ENCODE peak calls at places on chromosome 1, in five cellular contexts. I, B, P, C and L are unnamed samples.

GRCh38 chr1:156100205-156100995 is 14.1 kb upstream of the LMNA start:
- DNase-seq in C (no peak), I (no peak), P (no peak), B (no peak), L (peak)

GRCh38 chr1:160711528-160712311 is at the start of gene CD48:
- DNase-seq in B (no peak), I (no peak), C (no peak), P (no peak), L (no peak)

GRCh38 chr1:36805979-36806640 is 228.2 kb downstream of the GRIK3 start:
- DNase-seq in C (no peak), I (no peak), B (no peak), P (no peak), L (no peak)

GRCh38 chr1:223776075-223776814 is 63.9 kb downstream of the CAPN2 start:
- DNase-seq in P (peak), B (no peak), I (peak), C (peak), L (peak)

GRCh38 chr1:62725255-62725654 is 37.1 kb upstream of the DOCK7 start:
- DNase-seq in P (no peak), I (peak), C (peak), B (no peak), L (peak)

GRCh38 chr1:195899762-195900352 is 708.4 kb downstream of the KCNT2 start:
- DNase-seq in I (peak), C (peak), P (peak), B (no peak), L (peak)

GRCh38 chr1:159023723-159024122 is 14.0 kb downstream of the IFI16 start:
- DNase-seq in C (no peak), I (no peak), P (no peak), B (no peak), L (no peak)

GRCh38 chr1:48066951-48067350 is 69.8 kb upstream of the TRABD2B start:
- DNase-seq in I (no peak), B (no peak), P (no peak), C (no peak), L (no peak)

GRCh38 chr1:59063501-59063900 is 233.4 kb upstream of the FGGY start:
- DNase-seq in I (no peak), C (no peak), P (no peak), B (no peak), L (no peak)

GRCh38 chr1:167687919-167688519 is 33.8 kb upstream of the MPZL1 start:
- DNase-seq in I (peak), C (peak), B (peak), P (peak), L (peak)

GRCh38 chr1:22376001-22376400 is 75.7 kb upstream of the ZBTB40 start:
- DNase-seq in I (no peak), B (no peak), C (no peak), P (no peak), L (no peak)

GRCh38 chr1:163796394-163796821 is 474.7 kb downstream of the NUF2 start:
- DNase-seq in P (peak), C (peak), I (peak), B (no peak), L (peak)

GRCh38 chr1:160097911-160098851 is at the start of gene IGSF8:
- DNase-seq in I (peak), P (no peak), C (peak), B (peak), L (peak)

GRCh38 chr1:83999316-83999819 is 436 bp upstream of the TTLL7 start:
- DNase-seq in B (peak), I (peak), P (peak), C (peak), L (peak)

DNA sequence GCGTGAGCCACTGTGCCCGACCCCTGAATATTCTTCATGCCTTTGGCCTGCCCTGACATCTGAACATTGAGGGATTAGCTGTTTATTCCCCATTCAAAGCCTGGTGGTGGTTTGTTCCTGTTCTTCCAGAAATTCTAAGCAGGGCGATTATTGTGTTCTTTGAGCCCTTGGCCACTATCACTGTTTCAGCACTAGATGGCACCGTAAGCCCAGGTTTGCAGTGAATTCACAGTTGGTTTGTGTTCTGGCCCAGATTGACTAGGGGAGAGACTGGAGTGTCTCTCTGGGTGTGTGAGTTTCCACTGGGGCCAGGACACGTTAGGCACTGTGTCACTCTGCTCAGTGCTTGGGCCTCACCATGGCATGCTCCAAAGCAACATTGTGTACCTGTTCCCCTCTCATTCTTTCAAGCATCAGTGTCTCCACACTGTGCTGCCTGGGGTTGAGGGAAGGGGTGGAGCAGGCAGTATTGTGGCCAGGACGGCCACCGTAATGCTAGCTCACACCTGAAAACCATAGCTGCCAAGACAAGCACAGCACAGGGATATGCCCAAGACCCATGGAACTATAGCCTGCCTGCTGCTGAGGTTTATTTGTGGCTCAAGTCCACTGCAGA is 52.7 kb downstream of the PKN2 start:
- DNase-seq in I (peak), C (peak), B (peak), P (peak), L (peak)
- TF ChIP-seq CTCF in I (peak), C (peak), B (peak), P (peak), L (peak)

GRCh38 chr1:25645641-25646400 is 29.2 kb downstream of the MAN1C1 start:
- DNase-seq in I (no peak), P (no peak), B (no peak), C (no peak), L (no peak)

GRCh38 chr1:25642710-25643109 is 26.1 kb downstream of the MAN1C1 start:
- DNase-seq in P (no peak), C (peak), B (no peak), I (peak), L (no peak)

GRCh38 chr1:25647106-25647505 is 30.5 kb downstream of the MAN1C1 start:
- DNase-seq in B (no peak), I (no peak), P (no peak), C (no peak), L (no peak)

GRCh38 chr1:25643962-25644361 is 27.4 kb downstream of the MAN1C1 start:
- DNase-seq in P (no peak), B (no peak), I (no peak), C (no peak), L (no peak)

GRCh38 chr1:25644962-25645361 is 28.4 kb downstream of the MAN1C1 start:
- DNase-seq in I (no peak), P (no peak), C (no peak), B (no peak), L (no peak)
- TF ChIP-seq CTCF in I (no peak), P (no peak), C (no peak), B (no peak), L (no peak)

DNA sequence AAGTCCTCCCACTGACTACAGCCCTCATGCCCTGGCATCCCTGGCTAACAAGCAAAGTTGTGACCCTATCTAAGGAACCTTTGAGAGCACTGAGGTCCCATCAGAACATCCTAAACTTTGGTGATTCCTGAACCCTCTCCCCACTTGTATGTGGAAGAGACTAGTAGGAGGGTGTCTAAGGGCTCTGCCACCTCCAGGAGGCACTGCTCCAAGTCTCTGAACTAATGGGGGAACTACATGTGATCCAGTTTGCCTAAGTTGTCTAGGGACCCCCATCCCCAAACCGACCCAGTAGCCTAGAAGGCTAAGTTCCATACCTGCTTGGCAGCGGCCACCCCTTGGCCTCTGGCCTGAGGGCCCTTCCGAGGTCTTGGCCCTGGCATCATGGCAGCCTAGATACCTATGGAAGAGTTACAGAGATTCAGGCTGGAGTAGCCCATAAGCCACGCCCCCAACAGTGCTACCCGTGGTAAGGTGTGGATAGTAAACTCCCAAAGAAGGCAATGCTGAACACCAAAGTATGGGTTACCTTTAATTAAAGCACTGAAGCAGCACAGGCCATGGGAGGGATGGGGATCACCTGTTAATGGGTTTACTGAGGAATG is 1.7 kb downstream of the CC2D1B start:
- DNase-seq in I (no peak), B (no peak), P (no peak), C (no peak), L (no peak)
- TF ChIP-seq CTCF in I (no peak), B (no peak), P (no peak), C (peak), L (no peak)

DNA sequence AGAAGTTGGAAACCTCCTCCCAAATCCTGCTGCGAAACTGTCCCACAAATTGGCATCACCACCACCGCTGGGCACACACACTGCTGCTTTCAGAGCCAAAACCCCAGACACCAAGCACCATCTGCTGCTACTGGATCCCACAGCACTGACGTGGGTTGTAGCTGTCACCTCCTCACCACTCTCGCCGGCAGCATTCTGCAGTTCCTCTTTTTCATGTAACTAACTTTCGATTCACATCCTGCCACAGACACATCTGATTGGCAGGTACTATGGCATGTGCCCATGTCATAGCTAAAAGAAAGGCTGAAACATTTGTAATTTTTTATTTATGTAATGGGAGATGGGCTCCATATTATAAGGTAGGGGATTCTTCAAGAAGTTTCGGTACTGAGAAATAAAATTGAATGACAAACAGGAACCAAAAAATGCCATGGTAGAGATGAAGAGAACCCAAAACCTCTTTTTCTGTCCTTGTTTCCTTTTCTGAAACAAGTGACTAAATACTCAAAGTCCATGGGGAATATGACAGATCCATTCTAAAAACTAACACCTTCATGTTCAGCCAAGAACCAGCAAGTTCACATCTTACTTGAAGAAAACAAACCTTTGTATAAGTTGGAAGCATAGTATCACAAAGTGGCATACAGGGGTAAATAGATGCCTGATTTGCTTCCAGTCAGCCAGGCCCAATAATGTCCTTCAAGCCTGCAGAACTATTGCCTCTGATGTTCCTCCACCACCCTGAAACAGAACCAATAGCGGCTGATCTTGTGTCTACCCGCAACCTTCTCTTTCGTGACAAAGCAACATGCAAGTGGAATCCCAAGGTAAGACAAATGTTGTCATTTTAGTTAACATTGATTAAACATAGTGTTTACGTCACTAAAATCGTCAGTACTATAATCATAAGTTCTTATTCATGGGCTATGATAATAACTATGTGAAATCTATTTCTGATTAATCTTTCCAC is 26.6 kb upstream of the RGS13 start:
- DNase-seq in B (no peak), P (no peak), C (no peak), I (no peak), L (no peak)
- TF ChIP-seq CTCF in B (no peak), P (no peak), C (no peak), I (no peak), L (no peak)

DNA sequence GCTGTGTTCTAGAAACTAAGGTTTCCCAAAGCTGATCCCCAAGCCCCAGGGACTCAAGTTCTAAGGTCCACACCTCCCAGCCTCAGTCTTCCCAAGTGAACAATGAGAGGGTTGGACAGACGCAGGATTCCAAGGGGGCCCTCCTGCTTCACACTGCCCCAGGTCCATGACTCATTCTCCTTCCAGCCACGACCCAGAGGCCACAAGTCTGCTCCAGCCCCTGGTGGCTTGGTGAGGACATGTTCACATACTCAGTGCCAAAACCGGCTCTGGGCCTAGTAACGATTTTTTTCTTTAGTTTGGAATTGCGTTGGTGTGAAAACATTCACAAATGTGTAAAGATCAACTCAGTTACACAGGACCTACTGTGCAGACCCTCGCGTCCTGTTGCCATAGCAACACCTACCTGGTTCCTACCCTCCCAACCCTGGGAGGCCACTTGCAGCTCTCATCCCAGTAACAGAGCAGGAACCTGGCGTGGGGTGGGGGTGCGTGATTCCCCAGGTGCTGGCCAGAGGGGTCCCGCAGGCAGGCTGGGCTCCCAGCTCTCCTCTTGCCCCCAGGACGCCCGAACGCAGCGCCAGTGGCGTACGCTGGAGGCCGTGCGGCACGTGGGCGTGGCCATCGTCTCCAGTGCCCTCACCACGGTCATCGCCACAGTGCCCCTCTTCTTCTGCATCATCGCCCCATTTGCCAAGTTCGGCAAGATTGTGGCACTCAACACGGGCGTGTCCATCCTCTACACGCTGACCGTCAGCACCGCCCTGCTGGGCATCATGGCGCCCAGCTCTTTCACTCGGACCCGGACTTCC is 57.0 kb downstream of the DISP3 start:
- DNase-seq in C (peak), P (no peak), I (no peak), B (peak), L (no peak)
- TF ChIP-seq CTCF in C (no peak), P (no peak), I (no peak), B (no peak), L (no peak)

DNA sequence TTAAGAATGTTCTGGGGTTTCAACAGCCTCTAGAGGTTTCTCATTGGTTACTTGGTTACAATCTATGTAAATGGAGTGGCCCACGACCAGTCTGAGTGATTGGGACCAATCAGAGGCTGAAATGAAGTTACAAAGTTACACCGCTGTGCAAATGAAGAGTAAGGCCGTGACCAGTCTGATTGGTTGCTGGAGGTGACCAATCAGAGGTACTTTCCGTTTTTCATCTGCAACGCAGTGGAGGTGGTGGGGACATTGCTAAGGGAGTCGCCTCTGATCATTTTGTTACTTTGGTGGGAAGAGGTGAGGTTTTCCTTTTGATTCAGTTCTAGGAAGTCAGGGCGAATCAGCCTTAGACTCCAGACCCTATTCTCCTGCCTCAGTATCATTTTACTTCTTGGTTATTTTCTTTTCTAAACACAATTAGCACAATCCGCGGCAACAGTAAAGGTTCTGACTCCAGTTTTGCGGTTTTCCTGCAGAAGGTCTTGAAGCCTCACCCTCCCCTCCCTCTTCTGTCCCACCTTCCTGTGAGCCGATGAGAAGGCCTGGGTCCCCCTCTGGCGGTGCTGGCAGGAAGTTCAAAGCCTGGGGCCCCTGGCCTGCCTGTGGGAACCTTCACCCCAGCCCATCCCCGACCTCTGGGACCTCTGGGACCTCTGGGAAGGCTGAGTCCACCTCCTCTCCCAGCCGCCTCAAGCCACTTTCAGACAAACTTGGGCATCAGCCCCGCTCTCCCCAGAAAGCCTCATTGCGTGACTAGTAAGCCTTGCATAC is 38.7 kb upstream of the TTC34 start:
- DNase-seq in P (no peak), B (no peak), C (no peak), I (no peak), L (no peak)
- TF ChIP-seq CTCF in P (no peak), B (peak), C (no peak), I (no peak), L (no peak)

DNA sequence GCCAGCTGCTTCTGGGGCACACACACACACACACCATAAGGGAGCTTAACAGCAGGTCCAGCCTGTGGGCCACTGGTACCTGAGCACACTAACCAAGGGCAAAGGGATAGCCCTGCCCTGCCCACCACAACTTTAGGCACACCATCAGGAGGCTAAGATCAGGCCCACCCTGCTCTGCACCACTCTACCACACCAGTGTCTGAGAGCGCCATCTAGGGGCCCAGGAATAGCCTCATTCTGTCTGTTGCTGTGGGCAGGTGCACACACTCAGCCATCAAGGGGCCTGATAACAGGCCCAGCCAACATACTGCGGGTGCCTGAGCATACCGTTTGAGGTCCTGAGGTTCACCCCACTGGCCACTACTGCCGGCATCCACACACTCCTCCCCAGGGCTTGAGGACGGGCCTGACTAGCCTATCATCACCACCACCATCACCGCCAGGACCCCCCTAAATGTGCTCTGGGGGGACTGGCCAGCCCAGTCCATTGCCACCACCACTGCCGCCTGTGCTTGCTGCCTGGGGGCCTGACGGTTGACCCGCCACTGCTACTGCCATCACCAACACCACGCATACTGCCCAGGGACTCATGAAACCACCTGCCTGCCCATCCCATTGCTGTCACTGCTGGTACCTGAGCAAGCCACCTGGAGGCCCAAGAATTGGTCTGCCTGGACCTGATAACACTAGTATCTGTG is 31.3 kb downstream of the NSL1 start:
- DNase-seq in P (no peak), C (peak), I (peak), B (peak), L (peak)
- TF ChIP-seq CTCF in P (peak), C (peak), I (peak), B (peak), L (peak)

GRCh38 chr1:3471356-3472087 is 17.1 kb downstream of the ARHGEF16 start:
- DNase-seq in C (peak), P (no peak), I (peak), B (peak), L (peak)
- TF ChIP-seq CTCF in C (peak), P (peak), I (peak), B (peak), L (peak)

DNA sequence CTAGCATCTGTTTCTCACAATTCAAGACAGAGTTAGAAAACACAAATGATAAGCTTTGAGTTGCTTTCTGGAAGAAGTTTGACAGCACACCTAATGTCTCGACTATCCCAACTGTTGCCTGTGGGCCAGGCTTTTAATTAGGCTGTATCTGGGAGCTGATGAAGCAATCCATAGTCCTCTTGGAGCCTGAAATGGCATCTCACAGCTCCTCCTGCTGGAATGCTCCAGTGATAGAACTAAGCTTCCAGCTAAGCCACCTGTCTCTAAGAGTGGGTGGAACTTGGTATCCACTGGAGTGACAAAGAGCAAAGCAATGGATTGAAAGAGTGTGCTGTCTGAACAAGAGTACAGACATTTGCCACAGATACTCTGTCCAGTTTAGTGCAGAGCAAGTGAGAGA is 605.3 kb upstream of the NR5A2 start:
- DNase-seq in B (no peak), P (peak), I (peak), C (peak), L (peak)
- TF ChIP-seq CTCF in B (no peak), P (peak), I (peak), C (peak), L (peak)